ENCODE peak calls at places on chromosomes 1 and 21, in six cellular contexts. One of them, this sample, is unnamed.

GRCh38 chr21:26881504-26882228 is 36.5 kb upstream of the ADAMTS1 start:
- DNase-seq in tibial artery: no peak
- DNase-seq in NCI-H82: peak; percentile 32
- DNase-seq in NCI-H187 treated with DMSO at 0.1 percent for 48 hours: no peak
- DNase-seq in HFF-Myc: peak; percentile 7
- DNase-seq in non-pigmented ciliary epithelial cell: peak; percentile 8
- DNase-seq in this sample: no peak

GRCh38 chr1:36738245-36738644 is 255.5 kb upstream of the CSF3R start:
- DNase-seq in HFF-Myc: no peak
- DNase-seq in NCI-H187 treated with DMSO at 0.1 percent for 48 hours: no peak
- DNase-seq in tibial artery: no peak
- DNase-seq in non-pigmented ciliary epithelial cell: no peak
- DNase-seq in NCI-H82: no peak
- DNase-seq in this sample: no peak

GRCh38 chr1:19284881-19285280 is 3.7 kb downstream of the AKR7A3 start:
- DNase-seq in NCI-H82: no peak
- DNase-seq in non-pigmented ciliary epithelial cell: no peak
- DNase-seq in HFF-Myc: no peak
- DNase-seq in NCI-H187 treated with DMSO at 0.1 percent for 48 hours: no peak
- DNase-seq in tibial artery: no peak
- DNase-seq in this sample: no peak

GRCh38 chr1:156957634-156958033 is 37.2 kb downstream of the LRRC71 start:
- DNase-seq in tibial artery: no peak
- DNase-seq in NCI-H82: no peak
- DNase-seq in NCI-H187 treated with DMSO at 0.1 percent for 48 hours: no peak
- DNase-seq in non-pigmented ciliary epithelial cell: no peak
- DNase-seq in HFF-Myc: no peak
- DNase-seq in this sample: no peak

GRCh38 chr1:232599178-232600041 is 30.5 kb downstream of the SIPA1L2 start:
- DNase-seq in non-pigmented ciliary epithelial cell: no peak
- DNase-seq in NCI-H187 treated with DMSO at 0.1 percent for 48 hours: no peak
- DNase-seq in NCI-H82: no peak
- DNase-seq in tibial artery: no peak
- DNase-seq in HFF-Myc: no peak
- DNase-seq in this sample: peak; percentile 61

GRCh38 chr1:6384135-6384534 is 9.4 kb downstream of the ACOT7 start:
- DNase-seq in non-pigmented ciliary epithelial cell: no peak
- DNase-seq in HFF-Myc: no peak
- DNase-seq in NCI-H187 treated with DMSO at 0.1 percent for 48 hours: no peak
- DNase-seq in NCI-H82: no peak
- DNase-seq in tibial artery: no peak
- DNase-seq in this sample: no peak

GRCh38 chr1:53542551-53542950 is 83.4 kb downstream of the DMRTB1 start:
- DNase-seq in NCI-H187 treated with DMSO at 0.1 percent for 48 hours: no peak
- DNase-seq in tibial artery: no peak
- DNase-seq in non-pigmented ciliary epithelial cell: no peak
- DNase-seq in HFF-Myc: no peak
- DNase-seq in NCI-H82: no peak
- DNase-seq in this sample: no peak

GRCh38 chr1:79716481-79716880 is 710.0 kb upstream of the ADGRL4 start:
- DNase-seq in tibial artery: no peak
- DNase-seq in non-pigmented ciliary epithelial cell: peak; percentile 26
- DNase-seq in NCI-H187 treated with DMSO at 0.1 percent for 48 hours: no peak
- DNase-seq in NCI-H82: no peak
- DNase-seq in HFF-Myc: peak; percentile 39
- DNase-seq in this sample: no peak

GRCh38 chr1:226823643-226824042 is 46.8 kb upstream of the PSEN2 start:
- DNase-seq in non-pigmented ciliary epithelial cell: no peak
- DNase-seq in NCI-H187 treated with DMSO at 0.1 percent for 48 hours: no peak
- DNase-seq in HFF-Myc: no peak
- DNase-seq in tibial artery: no peak
- DNase-seq in NCI-H82: peak; percentile 62
- DNase-seq in this sample: no peak